ENCODE peak calls at places on chromosomes 16 and 17, in nine cellular contexts. O is stimulated activated CD8-positive, alpha-beta memory T cell treated with anti-CD3 and anti-CD28 coated beads, Interleukin-4, amount 100 ng/mL, for 1 hour; V is NCI-H2081; R is HTR-8/SVneo; J is Panc1; L is T-helper 1 cell; G is HCT116; K is effector memory CD8-positive, alpha-beta T cell; B is stromal cell of bone marrow. T is an unnamed sample.

GRCh38 chr16:30092373-30093010 is 768 bp upstream of the TBX6 start:
- DNase-seq in B (no peak), L (peak; percentile 52), J (no peak), G (peak; percentile 56), R (no peak), K (peak; percentile 53), O (no peak), V (peak; percentile 46), T (peak; percentile 81)

GRCh38 chr16:65875362-65876199 is 490.9 kb upstream of the CDH5 start:
- DNase-seq in G (no peak), J (no peak), V (no peak), K (no peak), O (no peak), L (no peak), B (no peak), R (no peak), T (no peak)

GRCh38 chr17:48577330-48577945 is 712 bp downstream of the HOXB4 start:
- DNase-seq in V (peak; percentile 43), J (no peak), G (no peak), B (no peak), O (no peak), L (no peak), K (no peak), R (no peak), T (no peak)

GRCh38 chr17:38919316-38920078 is 5.9 kb upstream of the LASP1NB start:
- DNase-seq in V (no peak), J (no peak), L (no peak), K (no peak), R (no peak), B (no peak), O (no peak), G (no peak), T (no peak)

GRCh38 chr17:55248077-55248476 is 16.7 kb upstream of the HLF start:
- DNase-seq in V (no peak), B (no peak), J (no peak), G (no peak), K (no peak), L (no peak), R (no peak), O (no peak), T (no peak)

GRCh38 chr17:75228305-75228704 is 22.8 kb downstream of the NUP85 start:
- DNase-seq in V (no peak), J (no peak), R (no peak), G (no peak), B (no peak), L (no peak), K (no peak), O (no peak), T (peak; percentile 47)

GRCh38 chr17:55730808-55731207 is 8.1 kb upstream of the TMEM100 start:
- DNase-seq in V (no peak), G (no peak), O (no peak), B (no peak), J (no peak), R (no peak), L (no peak), K (no peak), T (no peak)

GRCh38 chr17:44911133-44912001 is 3.9 kb downstream of the GFAP start:
- DNase-seq in V (no peak), J (no peak), L (peak; percentile 20), B (no peak), G (peak; percentile 35), O (no peak), K (peak; percentile 29), R (peak; percentile 55), T (no peak)

GRCh38 chr17:40936976-40937375 is 470 bp downstream of the KRT23 start:
- DNase-seq in J (no peak), V (no peak), K (no peak), L (no peak), R (no peak), O (no peak), B (no peak), G (no peak), T (no peak)

GRCh38 chr16:71917900-71918299 is 22.6 kb downstream of the IST1 start:
- DNase-seq in K (no peak), L (no peak), J (no peak), G (no peak), V (no peak), B (peak; percentile 70), O (no peak), R (no peak), T (no peak)

GRCh38 chr17:72587773-72588511 is 467.1 kb downstream of the SOX9 start:
- DNase-seq in J (no peak), R (no peak), K (no peak), G (no peak), L (no peak), V (peak; percentile 60), B (no peak), O (no peak), T (no peak)

GRCh38 chr17:68013385-68013784 is 17.1 kb upstream of the C17orf58 start:
- DNase-seq in K (no peak), R (no peak), O (no peak), L (no peak), B (no peak), V (no peak), J (no peak), G (no peak), T (no peak)

GRCh38 chr17:46848534-46848933 is 2.8 kb upstream of the WNT9B start:
- DNase-seq in R (no peak), K (no peak), V (no peak), B (no peak), G (no peak), L (no peak), J (no peak), O (no peak), T (no peak)

GRCh38 chr16:14635394-14636145 is 2.8 kb downstream of the BFAR start:
- DNase-seq in B (no peak), J (no peak), L (no peak), G (no peak), O (no peak), V (no peak), R (no peak), K (no peak), T (no peak)

GRCh38 chr17:50865060-50865867 is 890 bp downstream of the TOB1 start:
- DNase-seq in G (peak; percentile 34), K (peak; percentile 46), O (peak; percentile 19), L (peak; percentile 45), V (peak; percentile 34), J (peak; percentile 22), B (no peak), R (no peak), T (peak; percentile 83)

GRCh38 chr16:87002717-87003413 is 314.3 kb downstream of the C16orf95 start:
- DNase-seq in K (no peak), O (no peak), R (no peak), B (peak; percentile 72), G (no peak), J (no peak), V (no peak), L (no peak), T (no peak)

GRCh38 chr16:31404353-31405064 is 11.4 kb downstream of the ITGAD start:
- DNase-seq in O (no peak), L (no peak), J (no peak), B (no peak), G (peak; percentile 67), V (no peak), R (peak; percentile 80), K (no peak), T (no peak)

GRCh38 chr16:27450836-27451341 is 48.9 kb downstream of the IL21R start:
- DNase-seq in J (no peak), K (peak; percentile 37), B (no peak), L (peak; percentile 17), V (no peak), O (no peak), G (no peak), R (no peak), T (no peak)

GRCh38 chr17:82527893-82528292 is 8.4 kb downstream of the FOXK2 start:
- DNase-seq in V (no peak), R (no peak), J (no peak), B (no peak), L (no peak), G (no peak), O (no peak), K (no peak), T (no peak)

GRCh38 chr16:28307936-28308335 is 15.6 kb downstream of the SBK1 start:
- DNase-seq in L (no peak), R (no peak), O (no peak), J (no peak), V (no peak), K (no peak), B (no peak), G (no peak), T (no peak)

GRCh38 chr16:50403491-50403890 is 34.7 kb upstream of the BRD7 start:
- DNase-seq in K (no peak), V (no peak), J (no peak), R (no peak), O (no peak), G (no peak), B (no peak), L (no peak), T (no peak)

T was measured in putamen.